ENCODE peak calls at places on chromosomes 13 and 19, in five cellular contexts. J is T-helper 2 cell, U is head of caudate nucleus, Y is psoas muscle, S is EH. M is an unnamed sample.

GRCh38 chr13:91078093-91078679 is 269.3 kb upstream of the MIR17HG start:
- DNase-seq in J (no peak), U (no peak), Y (no peak), S (no peak), M (no peak)

GRCh38 chr13:39091586-39091985 is 53.3 kb downstream of the NHLRC3 start:
- DNase-seq in J (no peak), U (no peak), Y (no peak), S (no peak), M (no peak)

GRCh38 chr19:48680436-48681126 is 7.8 kb upstream of the NTN5 start:
- DNase-seq in J (no peak), U (no peak), Y (no peak), S (no peak), M (no peak)

GRCh38 chr19:33463194-33463593 is 58.4 kb downstream of the PEPD start:
- DNase-seq in J (no peak), U (peak), Y (no peak), S (no peak), M (no peak)

GRCh38 chr19:11195169-11195568 is 2.2 kb downstream of the KANK2 start:
- DNase-seq in J (no peak), U (no peak), Y (no peak), S (peak), M (no peak)

GRCh38 chr19:55640043-55640576 is 692 bp upstream of the ZNF580 start:
- DNase-seq in J (peak), U (peak), Y (peak), S (peak), M (peak)

GRCh38 chr19:14571695-14572490 is at the start of gene NDUFB7:
- DNase-seq in J (peak), U (peak), Y (peak), S (peak), M (peak)

GRCh38 chr19:39132344-39132969 is 6.9 kb downstream of the PAK4 start:
- DNase-seq in J (no peak), U (no peak), Y (no peak), S (no peak), M (no peak)

GRCh38 chr13:100428966-100429365 is 159.6 kb downstream of the GGACT start:
- DNase-seq in J (no peak), U (no peak), Y (no peak), S (peak), M (no peak)

GRCh38 chr19:10852098-10852800 is 4.0 kb downstream of the C19orf38 start:
- DNase-seq in J (no peak), U (no peak), Y (no peak), S (peak), M (no peak)